ENCODE peak calls at places on chromosomes 3 and 15, in seven cellular contexts. One of them, this sample, is unnamed.

GRCh38 chr3:123338021-123338619 is 110.8 kb downstream of the ADCY5 start:
- DNase-seq in NCI-H2029: peak; percentile 97
- DNase-seq in cardiac muscle cell: no peak
- DNase-seq in germinal center: no peak
- DNase-seq in central memory CD4-positive, alpha-beta T cell: no peak
- DNase-seq in RPMI7951: no peak
- DNase-seq in effector memory CD8-positive, alpha-beta T cell: no peak
- DNase-seq in this sample: peak; percentile 49

GRCh38 chr3:64971584-64971983 is 283.8 kb upstream of the ADAMTS9 start:
- DNase-seq in effector memory CD8-positive, alpha-beta T cell: no peak
- DNase-seq in central memory CD4-positive, alpha-beta T cell: no peak
- DNase-seq in NCI-H2029: no peak
- DNase-seq in cardiac muscle cell: no peak
- DNase-seq in germinal center: no peak
- DNase-seq in RPMI7951: peak; percentile 34
- DNase-seq in this sample: no peak

GRCh38 chr15:39680868-39681267 is 100.0 kb downstream of the THBS1 start:
- DNase-seq in NCI-H2029: no peak
- DNase-seq in germinal center: no peak
- DNase-seq in effector memory CD8-positive, alpha-beta T cell: no peak
- DNase-seq in central memory CD4-positive, alpha-beta T cell: no peak
- DNase-seq in RPMI7951: no peak
- DNase-seq in cardiac muscle cell: peak; percentile 75
- DNase-seq in this sample: no peak

GRCh38 chr3:65406470-65406869 is 632.2 kb downstream of the MAGI1 start:
- DNase-seq in NCI-H2029: no peak
- DNase-seq in germinal center: no peak
- DNase-seq in effector memory CD8-positive, alpha-beta T cell: no peak
- DNase-seq in RPMI7951: peak; percentile 17
- DNase-seq in cardiac muscle cell: peak; percentile 60
- DNase-seq in central memory CD4-positive, alpha-beta T cell: no peak
- DNase-seq in this sample: peak; percentile 47

GRCh38 chr3:21778715-21779114 is 27.7 kb upstream of the ZNF385D start:
- DNase-seq in NCI-H2029: no peak
- DNase-seq in cardiac muscle cell: no peak
- DNase-seq in RPMI7951: no peak
- DNase-seq in germinal center: no peak
- DNase-seq in effector memory CD8-positive, alpha-beta T cell: no peak
- DNase-seq in central memory CD4-positive, alpha-beta T cell: no peak
- DNase-seq in this sample: no peak

GRCh38 chr3:149489060-149489690 is 14.7 kb downstream of the TM4SF4 start:
- DNase-seq in cardiac muscle cell: peak; percentile 43
- DNase-seq in NCI-H2029: no peak
- DNase-seq in germinal center: peak; percentile 22
- DNase-seq in central memory CD4-positive, alpha-beta T cell: no peak
- DNase-seq in RPMI7951: no peak
- DNase-seq in effector memory CD8-positive, alpha-beta T cell: no peak
- DNase-seq in this sample: no peak

GRCh38 chr3:66376568-66376967 is 124.3 kb downstream of the LRIG1 start:
- DNase-seq in cardiac muscle cell: peak; percentile 91
- DNase-seq in germinal center: no peak
- DNase-seq in RPMI7951: peak; percentile 65
- DNase-seq in NCI-H2029: no peak
- DNase-seq in central memory CD4-positive, alpha-beta T cell: no peak
- DNase-seq in effector memory CD8-positive, alpha-beta T cell: no peak
- DNase-seq in this sample: no peak

GRCh38 chr3:127709320-127710060 is 36.7 kb downstream of the ABTB1 start:
- DNase-seq in central memory CD4-positive, alpha-beta T cell: no peak
- DNase-seq in effector memory CD8-positive, alpha-beta T cell: no peak
- DNase-seq in germinal center: no peak
- DNase-seq in cardiac muscle cell: no peak
- DNase-seq in RPMI7951: peak; percentile 45
- DNase-seq in NCI-H2029: no peak
- DNase-seq in this sample: no peak

GRCh38 chr15:58627706-58628105 is 121.8 kb downstream of the ADAM10 start:
- DNase-seq in RPMI7951: no peak
- DNase-seq in NCI-H2029: no peak
- DNase-seq in cardiac muscle cell: peak; percentile 29
- DNase-seq in germinal center: no peak
- DNase-seq in effector memory CD8-positive, alpha-beta T cell: no peak
- DNase-seq in central memory CD4-positive, alpha-beta T cell: peak; percentile 27
- DNase-seq in this sample: no peak

GRCh38 chr3:134373278-134373941 is 837 bp downstream of the AMOTL2 start:
- DNase-seq in cardiac muscle cell: peak; percentile 95
- DNase-seq in RPMI7951: peak; percentile 91
- DNase-seq in NCI-H2029: peak; percentile 28
- DNase-seq in effector memory CD8-positive, alpha-beta T cell: no peak
- DNase-seq in central memory CD4-positive, alpha-beta T cell: no peak
- DNase-seq in germinal center: no peak
- DNase-seq in this sample: peak; percentile 76

GRCh38 chr3:159236306-159236705 is 434.5 kb downstream of the MFSD1 start:
- DNase-seq in NCI-H2029: no peak
- DNase-seq in cardiac muscle cell: peak; percentile 29
- DNase-seq in central memory CD4-positive, alpha-beta T cell: no peak
- DNase-seq in effector memory CD8-positive, alpha-beta T cell: no peak
- DNase-seq in RPMI7951: peak; percentile 82
- DNase-seq in germinal center: no peak
- DNase-seq in this sample: no peak

GRCh38 chr15:48565560-48566482 is 79.7 kb downstream of the FBN1 start:
- DNase-seq in NCI-H2029: no peak
- DNase-seq in RPMI7951: peak; percentile 79
- DNase-seq in effector memory CD8-positive, alpha-beta T cell: no peak
- DNase-seq in cardiac muscle cell: peak; percentile 95
- DNase-seq in germinal center: no peak
- DNase-seq in central memory CD4-positive, alpha-beta T cell: no peak
- DNase-seq in this sample: no peak

GRCh38 chr15:25333049-25333448 is 105.8 kb downstream of the UBE3A start:
- DNase-seq in effector memory CD8-positive, alpha-beta T cell: no peak
- DNase-seq in germinal center: no peak
- DNase-seq in cardiac muscle cell: no peak
- DNase-seq in RPMI7951: no peak
- DNase-seq in NCI-H2029: no peak
- DNase-seq in central memory CD4-positive, alpha-beta T cell: no peak
- DNase-seq in this sample: no peak

GRCh38 chr3:150970665-150971327 is 1.7 kb downstream of the CLRN1 start:
- DNase-seq in effector memory CD8-positive, alpha-beta T cell: no peak
- DNase-seq in RPMI7951: peak; percentile 70
- DNase-seq in germinal center: no peak
- DNase-seq in cardiac muscle cell: peak; percentile 68
- DNase-seq in central memory CD4-positive, alpha-beta T cell: no peak
- DNase-seq in NCI-H2029: no peak
- DNase-seq in this sample: no peak

GRCh38 chr3:119542168-119542767 is 17.1 kb downstream of the CD80 start:
- DNase-seq in RPMI7951: no peak
- DNase-seq in cardiac muscle cell: no peak
- DNase-seq in central memory CD4-positive, alpha-beta T cell: no peak
- DNase-seq in germinal center: no peak
- DNase-seq in effector memory CD8-positive, alpha-beta T cell: no peak
- DNase-seq in NCI-H2029: no peak
- DNase-seq in this sample: no peak

GRCh38 chr3:194328080-194328571 is 23.0 kb downstream of the CPN2 start:
- DNase-seq in central memory CD4-positive, alpha-beta T cell: peak; percentile 23
- DNase-seq in cardiac muscle cell: peak; percentile 54
- DNase-seq in NCI-H2029: no peak
- DNase-seq in germinal center: no peak
- DNase-seq in effector memory CD8-positive, alpha-beta T cell: no peak
- DNase-seq in RPMI7951: peak; percentile 81
- DNase-seq in this sample: no peak

GRCh38 chr3:25473246-25473645 is 45.2 kb downstream of the RARB start:
- DNase-seq in central memory CD4-positive, alpha-beta T cell: no peak
- DNase-seq in NCI-H2029: no peak
- DNase-seq in effector memory CD8-positive, alpha-beta T cell: no peak
- DNase-seq in RPMI7951: peak; percentile 85
- DNase-seq in cardiac muscle cell: no peak
- DNase-seq in germinal center: no peak
- DNase-seq in this sample: no peak

GRCh38 chr3:49738067-49738713 is 14.4 kb upstream of the GMPPB start:
- DNase-seq in cardiac muscle cell: no peak
- DNase-seq in germinal center: no peak
- DNase-seq in RPMI7951: no peak
- DNase-seq in effector memory CD8-positive, alpha-beta T cell: no peak
- DNase-seq in central memory CD4-positive, alpha-beta T cell: no peak
- DNase-seq in NCI-H2029: no peak
- DNase-seq in this sample: no peak

GRCh38 chr3:129358177-129359101 is 70.0 kb downstream of the EFCAB12 start:
- DNase-seq in central memory CD4-positive, alpha-beta T cell: no peak
- DNase-seq in effector memory CD8-positive, alpha-beta T cell: no peak
- DNase-seq in RPMI7951: no peak
- DNase-seq in cardiac muscle cell: no peak
- DNase-seq in germinal center: no peak
- DNase-seq in NCI-H2029: no peak
- DNase-seq in this sample: no peak

GRCh38 chr3:45143673-45144670 is 2.2 kb downstream of the CDCP1 start:
- DNase-seq in germinal center: no peak
- DNase-seq in central memory CD4-positive, alpha-beta T cell: no peak
- DNase-seq in RPMI7951: peak; percentile 93
- DNase-seq in effector memory CD8-positive, alpha-beta T cell: no peak
- DNase-seq in cardiac muscle cell: peak; percentile 29
- DNase-seq in NCI-H2029: peak; percentile 83
- DNase-seq in this sample: no peak

GRCh38 chr3:41405466-41405865 is 206.2 kb downstream of the CTNNB1 start:
- DNase-seq in effector memory CD8-positive, alpha-beta T cell: no peak
- DNase-seq in central memory CD4-positive, alpha-beta T cell: no peak
- DNase-seq in RPMI7951: peak; percentile 62
- DNase-seq in cardiac muscle cell: peak; percentile 22
- DNase-seq in germinal center: no peak
- DNase-seq in NCI-H2029: no peak
- DNase-seq in this sample: no peak

GRCh38 chr15:74174966-74175270 is 1.4 kb downstream of the ISLR start:
- DNase-seq in effector memory CD8-positive, alpha-beta T cell: no peak
- DNase-seq in germinal center: no peak
- DNase-seq in NCI-H2029: no peak
- DNase-seq in RPMI7951: no peak
- DNase-seq in cardiac muscle cell: no peak
- DNase-seq in central memory CD4-positive, alpha-beta T cell: no peak
- DNase-seq in this sample: no peak

GRCh38 chr3:31981206-31982181 is at the start of the genes OSBPL10 and ZNF860:
- DNase-seq in germinal center: peak; percentile 66
- DNase-seq in cardiac muscle cell: peak; percentile 96
- DNase-seq in RPMI7951: peak; percentile 95
- DNase-seq in central memory CD4-positive, alpha-beta T cell: no peak
- DNase-seq in effector memory CD8-positive, alpha-beta T cell: no peak
- DNase-seq in NCI-H2029: peak; percentile 81
- DNase-seq in this sample: peak; percentile 79

GRCh38 chr3:4776980-4777581 is 202.2 kb upstream of the BHLHE40 start:
- DNase-seq in RPMI7951: peak; percentile 56
- DNase-seq in NCI-H2029: no peak
- DNase-seq in cardiac muscle cell: peak; percentile 59
- DNase-seq in effector memory CD8-positive, alpha-beta T cell: no peak
- DNase-seq in central memory CD4-positive, alpha-beta T cell: no peak
- DNase-seq in germinal center: no peak
- DNase-seq in this sample: no peak

GRCh38 chr15:74392402-74392876 is 25.0 kb upstream of the CYP11A1 start:
- DNase-seq in RPMI7951: no peak
- DNase-seq in NCI-H2029: no peak
- DNase-seq in effector memory CD8-positive, alpha-beta T cell: no peak
- DNase-seq in central memory CD4-positive, alpha-beta T cell: no peak
- DNase-seq in germinal center: no peak
- DNase-seq in cardiac muscle cell: no peak
- DNase-seq in this sample: peak; percentile 38

GRCh38 chr15:95208988-95209387 is 977.6 kb downstream of the MCTP2 start:
- DNase-seq in cardiac muscle cell: peak; percentile 2
- DNase-seq in germinal center: no peak
- DNase-seq in effector memory CD8-positive, alpha-beta T cell: no peak
- DNase-seq in NCI-H2029: no peak
- DNase-seq in RPMI7951: no peak
- DNase-seq in central memory CD4-positive, alpha-beta T cell: no peak
- DNase-seq in this sample: no peak

GRCh38 chr15:77225088-77225487 is 154.2 kb upstream of the TSPAN3 start:
- DNase-seq in central memory CD4-positive, alpha-beta T cell: no peak
- DNase-seq in NCI-H2029: no peak
- DNase-seq in RPMI7951: no peak
- DNase-seq in effector memory CD8-positive, alpha-beta T cell: no peak
- DNase-seq in germinal center: no peak
- DNase-seq in cardiac muscle cell: peak; percentile 55
- DNase-seq in this sample: no peak